ENCODE peak calls at places on chromosomes 12 and 14, in ten cellular contexts. G is A549; L is fibroblast of mammary gland; E is activated CD4-positive, alpha-beta T cell treated with anti-CD3 and anti-CD28 coated beads, Interleukin-2, amount 50 U/mL, for 1 hour; M is pulmonary artery endothelial cell; Z is NCI-H748 treated with DMSO at 0.1 percent for 48 hours; W is GM13976; P is hypothalamus; O is GM10248; D is activated CD8-positive, alpha-beta memory T cell treated with anti-CD3 and anti-CD28 coated beads, Interleukin-2, amount 50 U/mL, for 48 hours. T is an unnamed sample.

GRCh38 chr12:130110910-130111309 is 51.4 kb upstream of the FZD10 start:
- DNase-seq in O (no peak), G (no peak), D (no peak), Z (no peak), M (no peak), P (no peak), E (no peak), W (no peak), L (no peak), T (no peak)

GRCh38 chr12:5437657-5438056 is 5.7 kb downstream of the NTF3 start:
- DNase-seq in W (no peak), P (no peak), G (no peak), M (no peak), E (no peak), O (no peak), D (no peak), L (no peak), Z (no peak), T (no peak)

GRCh38 chr12:50542448-50542847 is 37.7 kb downstream of the DIP2B start:
- DNase-seq in D (no peak), Z (peak; percentile 62), P (no peak), O (peak; percentile 29), G (peak; percentile 28), E (no peak), W (peak; percentile 45), L (peak; percentile 39), M (no peak), T (no peak)

GRCh38 chr12:96401061-96401871 is 1.0 kb upstream of the CDK17 start:
- DNase-seq in Z (peak; percentile 66), L (peak; percentile 89), D (no peak), M (no peak), E (peak; percentile 22), G (peak; percentile 89), W (peak; percentile 65), P (no peak), O (peak; percentile 62), T (no peak)

GRCh38 chr12:51865757-51866270 is 17.3 kb upstream of the FIGNL2 start:
- DNase-seq in P (no peak), Z (no peak), M (no peak), L (no peak), E (no peak), D (no peak), O (no peak), G (no peak), W (no peak), T (no peak)

GRCh38 chr12:58387199-58387598 is 445.8 kb downstream of the ATP23 start:
- DNase-seq in D (no peak), L (peak; percentile 53), P (no peak), M (no peak), W (no peak), Z (no peak), E (no peak), O (no peak), G (no peak), T (no peak)

GRCh38 chr14:103949386-103949785 is 7.1 kb upstream of the RD3L start:
- DNase-seq in L (no peak), W (no peak), D (no peak), G (no peak), E (no peak), P (no peak), Z (no peak), O (no peak), M (no peak), T (no peak)

GRCh38 chr14:68140111-68140741 is 320.6 kb downstream of the RAD51B start:
- DNase-seq in Z (no peak), L (peak; percentile 99), W (no peak), O (no peak), G (peak; percentile 70), E (no peak), M (peak; percentile 80), P (no peak), D (no peak), T (no peak)

GRCh38 chr12:101826766-101827368 is 3.9 kb downstream of the GNPTAB start:
- DNase-seq in W (no peak), M (no peak), P (no peak), D (no peak), Z (no peak), O (no peak), E (no peak), G (no peak), L (no peak), T (no peak)

GRCh38 chr12:2264622-2265306 is 212.0 kb downstream of the CACNA1C start:
- DNase-seq in Z (no peak), E (no peak), L (peak; percentile 99), P (no peak), O (no peak), G (no peak), W (no peak), M (no peak), D (no peak), T (no peak)

GRCh38 chr12:120783197-120783596 is 57.6 kb downstream of the ACADS start:
- DNase-seq in G (no peak), P (no peak), L (peak; percentile 84), E (no peak), Z (no peak), M (peak; percentile 85), O (no peak), D (no peak), W (no peak), T (no peak)

GRCh38 chr14:95561001-95561412 is 26.2 kb downstream of the GLRX5 start:
- DNase-seq in E (peak; percentile 82), M (peak; percentile 48), L (peak; percentile 82), W (peak; percentile 87), Z (peak; percentile 95), G (peak; percentile 78), O (peak; percentile 89), D (peak; percentile 98), P (peak; percentile 16), T (peak; percentile 98)

GRCh38 chr12:31877884-31878283 is 81.3 kb upstream of the RESF1 start:
- DNase-seq in W (no peak), D (peak; percentile 7), O (no peak), P (no peak), L (no peak), Z (no peak), E (no peak), M (no peak), G (no peak), T (no peak)

GRCh38 chr12:76379261-76379660 is 31.0 kb upstream of the BBS10 start:
- DNase-seq in M (no peak), E (no peak), W (no peak), D (no peak), P (no peak), Z (no peak), G (no peak), O (no peak), L (no peak), T (no peak)

GRCh38 chr12:116508145-116509121 is 50.7 kb upstream of the MAP1LC3B2 start:
- DNase-seq in M (no peak), G (no peak), W (peak; percentile 45), E (peak; percentile 3), O (peak; percentile 31), P (no peak), D (peak; percentile 73), Z (no peak), L (peak; percentile 67), T (peak; percentile 56)

GRCh38 chr12:49552014-49552413 is 13.2 kb downstream of the KCNH3 start:
- DNase-seq in M (no peak), Z (no peak), D (no peak), W (no peak), O (no peak), P (no peak), G (no peak), E (no peak), L (no peak), T (no peak)

GRCh38 chr14:104184911-104185499 is 46.6 kb downstream of the KIF26A start:
- DNase-seq in L (no peak), W (no peak), P (no peak), M (peak; percentile 65), D (no peak), G (no peak), E (no peak), Z (no peak), O (no peak), T (no peak)

GRCh38 chr14:23121401-23121800 is 2.3 kb upstream of the CEBPE start:
- DNase-seq in E (no peak), L (peak; percentile 62), O (peak; percentile 55), G (no peak), M (peak; percentile 36), P (no peak), D (no peak), W (peak; percentile 55), Z (no peak), T (no peak)

GRCh38 chr14:104982548-104983230 is 2.9 kb upstream of the CLBA1 start:
- DNase-seq in P (no peak), Z (no peak), L (no peak), M (no peak), G (no peak), O (no peak), W (no peak), E (no peak), D (peak; percentile 44), T (no peak)

GRCh38 chr14:23555882-23556699 is at the start of gene THTPA:
- DNase-seq in L (peak; percentile 80), M (peak; percentile 44), E (peak; percentile 93), W (peak; percentile 95), O (peak; percentile 94), Z (peak; percentile 76), G (peak; percentile 95), P (peak; percentile 88), D (peak; percentile 95), T (peak; percentile 88)

GRCh38 chr12:104682790-104683279 is 226.1 kb downstream of the CHST11 start:
- DNase-seq in E (peak; percentile 70), L (no peak), O (peak; percentile 72), M (no peak), G (no peak), D (peak; percentile 77), Z (no peak), P (no peak), W (peak; percentile 73), T (no peak)

GRCh38 chr12:93707836-93708235 is 30.7 kb downstream of the CRADD start:
- DNase-seq in G (peak; percentile 26), M (no peak), D (no peak), P (no peak), O (no peak), Z (no peak), L (peak; percentile 45), W (no peak), E (no peak), T (no peak)

T was measured in neural crest cell.